ENCODE peak calls at places on chromosomes 7 and 10, in nine cellular contexts. C is activated naive CD4-positive, alpha-beta T cell treated with anti-CD3 and anti-CD28 coated beads for 36 hours; D is NCI-H69; Q is mammary epithelial cell; P is endothelial cell; T is occipital lobe; U is lower leg skin; G is head of caudate nucleus; A is left cardiac atrium. M is an unnamed sample.

GRCh38 chr7:28478661-28479060 is 66.3 kb downstream of the CREB5 start:
- DNase-seq in U (no peak), Q (no peak), T (no peak), C (no peak), D (peak; percentile 87), G (no peak), P (no peak), A (no peak), M (no peak)

GRCh38 chr7:20331231-20331880 is 656 bp downstream of the ITGB8 start:
- DNase-seq in T (peak; percentile 53), A (peak; percentile 38), D (peak; percentile 89), Q (no peak), U (peak; percentile 87), C (peak; percentile 18), P (peak; percentile 52), G (peak; percentile 69), M (no peak)

GRCh38 chr7:107697246-107698044 is 36.8 kb downstream of the SLC26A4 start:
- DNase-seq in C (no peak), A (no peak), D (peak; percentile 19), T (no peak), P (no peak), U (no peak), Q (no peak), G (no peak), M (peak; percentile 96)

GRCh38 chr7:151695856-151696555 is 176.3 kb upstream of the RHEB start:
- DNase-seq in T (no peak), P (no peak), Q (peak; percentile 87), U (no peak), A (no peak), G (peak; percentile 63), C (no peak), D (peak; percentile 95), M (no peak)

GRCh38 chr10:31288001-31288400 is 31.0 kb upstream of the ZEB1 start:
- DNase-seq in C (no peak), Q (no peak), A (no peak), T (no peak), P (no peak), U (no peak), G (no peak), D (no peak), M (no peak)

GRCh38 chr7:23276381-23276780 is 22.8 kb upstream of the MALSU1 start:
- DNase-seq in P (peak; percentile 11), T (no peak), G (no peak), D (peak; percentile 29), A (no peak), U (no peak), C (no peak), Q (no peak), M (no peak)

GRCh38 chr7:87354749-87355148 is 9.3 kb downstream of the CROT start:
- DNase-seq in A (no peak), D (peak; percentile 38), T (no peak), U (no peak), Q (peak; percentile 17), P (no peak), C (no peak), G (no peak), M (peak; percentile 6)

GRCh38 chr7:30920584-30921539 is 9.2 kb downstream of the AQP1 start:
- DNase-seq in D (peak; percentile 43), U (peak; percentile 83), G (no peak), T (no peak), A (peak; percentile 67), Q (no peak), C (peak; percentile 2), P (no peak), M (no peak)

GRCh38 chr7:107854989-107855388 is 36.0 kb upstream of the DLD start:
- DNase-seq in C (no peak), A (no peak), U (no peak), T (no peak), D (no peak), Q (peak; percentile 25), G (no peak), P (no peak), M (no peak)

GRCh38 chr10:132065491-132066105 is at the start of gene JAKMIP3:
- DNase-seq in A (peak; percentile 51), T (peak; percentile 78), P (no peak), G (peak; percentile 57), D (no peak), U (peak; percentile 84), C (no peak), Q (peak; percentile 87), M (no peak)

GRCh38 chr10:129605986-129606518 is 139.0 kb downstream of the MGMT start:
- DNase-seq in Q (no peak), U (no peak), A (no peak), G (no peak), P (no peak), D (peak; percentile 3), T (no peak), C (no peak), M (no peak)

GRCh38 chr10:96651998-96652431 is 65.2 kb upstream of the TM9SF3 start:
- DNase-seq in Q (no peak), U (no peak), P (no peak), T (no peak), C (peak; percentile 26), G (no peak), D (no peak), A (no peak), M (no peak)

GRCh38 chr7:159083698-159084068 is 61.0 kb downstream of the VIPR2 start:
- DNase-seq in T (no peak), P (no peak), G (no peak), D (no peak), C (no peak), Q (no peak), U (no peak), A (no peak), M (no peak)

GRCh38 chr10:73553316-73553715 is 37.8 kb downstream of the USP54 start:
- DNase-seq in U (no peak), A (no peak), P (no peak), D (peak; percentile 12), C (no peak), Q (peak; percentile 11), G (peak; percentile 55), T (peak; percentile 80), M (no peak)

GRCh38 chr7:135152447-135152846 is 4.6 kb downstream of the TMEM140 start:
- DNase-seq in G (no peak), T (no peak), D (no peak), Q (no peak), U (no peak), C (no peak), A (no peak), P (no peak), M (no peak)

GRCh38 chr10:80454526-80455460 is 683 bp downstream of the TSPAN14 start:
- DNase-seq in Q (peak; percentile 39), T (peak; percentile 25), P (peak; percentile 44), C (peak; percentile 43), D (peak; percentile 57), U (peak; percentile 92), G (peak; percentile 17), A (peak; percentile 66), M (no peak)

GRCh38 chr10:98371421-98371820 is 43.6 kb downstream of the PYROXD2 start:
- DNase-seq in Q (no peak), D (no peak), T (no peak), C (no peak), G (no peak), U (peak; percentile 82), A (no peak), P (no peak), M (no peak)

GRCh38 chr7:143936087-143937009 is 1.3 kb downstream of the OR2F2 start:
- DNase-seq in Q (peak; percentile 3), A (no peak), U (no peak), G (no peak), T (peak; percentile 18), P (no peak), C (no peak), D (no peak), M (no peak)

GRCh38 chr10:88178758-88179157 is 315.3 kb downstream of the PTEN start:
- DNase-seq in D (peak; percentile 52), U (no peak), G (no peak), Q (no peak), C (no peak), T (no peak), A (no peak), P (no peak), M (no peak)

GRCh38 chr10:121715076-121715475 is 116.8 kb upstream of the FGFR2 start:
- DNase-seq in U (peak; percentile 39), D (no peak), P (no peak), C (no peak), T (no peak), Q (peak; percentile 15), A (no peak), G (no peak), M (no peak)

GRCh38 chr10:80260295-80261243 is 28.9 kb downstream of the MAT1A start:
- DNase-seq in A (no peak), T (no peak), U (no peak), D (peak; percentile 13), P (peak; percentile 71), C (peak; percentile 46), Q (peak; percentile 20), G (no peak), M (peak; percentile 23)

GRCh38 chr10:28403090-28403489 is 100.2 kb upstream of the MPP7 start:
- DNase-seq in C (no peak), P (no peak), G (no peak), U (no peak), D (no peak), Q (no peak), T (no peak), A (no peak), M (no peak)

GRCh38 chr10:72145657-72146450 is 57.5 kb upstream of the SPOCK2 start:
- DNase-seq in P (no peak), Q (no peak), T (no peak), G (no peak), U (no peak), D (no peak), A (no peak), C (no peak), M (no peak)

GRCh38 chr7:44145419-44145968 is 4.4 kb upstream of the MYL7 start:
- DNase-seq in P (no peak), A (no peak), G (peak; percentile 68), C (peak; percentile 64), U (peak; percentile 78), D (no peak), T (peak; percentile 29), Q (no peak), M (no peak)

GRCh38 chr7:30232366-30232765 is 52.0 kb upstream of the ZNRF2 start:
- DNase-seq in Q (no peak), G (no peak), U (no peak), D (no peak), P (no peak), A (no peak), C (no peak), T (no peak), M (no peak)

GRCh38 chr7:16078076-16078952 is 343.0 kb downstream of the CRPPA start:
- DNase-seq in P (peak; percentile 49), Q (peak; percentile 56), A (no peak), U (no peak), D (peak; percentile 66), G (no peak), T (no peak), C (peak; percentile 30), M (peak; percentile 70)

GRCh38 chr10:8392216-8392615 is 337.7 kb downstream of the GATA3 start:
- DNase-seq in U (no peak), C (no peak), A (no peak), D (no peak), Q (peak; percentile 86), P (no peak), T (no peak), G (no peak), M (no peak)

GRCh38 chr10:86599729-86600128 is 54.6 kb upstream of the OPN4 start:
- DNase-seq in C (peak; percentile 26), A (no peak), P (no peak), T (no peak), G (no peak), U (peak; percentile 84), D (peak; percentile 77), Q (no peak), M (no peak)